ENCODE peak calls at places on chromosomes 12 and 14, in six cellular contexts. L, M, R, V, J and Z are unnamed samples.
A peak's percentile ranks its signal among the peaks of the same experiment; 100 is the strongest.

GRCh38 chr12:29226621-29227020 is 77.5 kb downstream of the FAR2 start:
- DNase-seq in M (no peak), J (peak; percentile 25), V (no peak), R (no peak), L (no peak), Z (no peak)

GRCh38 chr14:58918066-58918465 is 270.4 kb upstream of the DAAM1 start:
- DNase-seq in R (no peak), J (peak; percentile 77), L (no peak), M (no peak), V (no peak), Z (no peak)

GRCh38 chr12:122871851-122872785 is 23.8 kb downstream of the VPS37B start:
- DNase-seq in V (no peak), L (no peak), M (no peak), J (peak; percentile 88), R (peak; percentile 75), Z (peak; percentile 84)

GRCh38 chr12:88643685-88644084 is 63.4 kb upstream of the KITLG start:
- DNase-seq in M (no peak), J (peak; percentile 28), V (no peak), R (peak; percentile 45), L (no peak), Z (no peak)

GRCh38 chr12:124506145-124506831 is 61.1 kb downstream of the NCOR2 start:
- DNase-seq in M (no peak), V (no peak), R (peak; percentile 48), L (no peak), J (no peak), Z (peak; percentile 75)

GRCh38 chr12:63916561-63917476 is 72.3 kb downstream of the SRGAP1 start:
- DNase-seq in L (no peak), J (peak; percentile 64), V (no peak), R (peak; percentile 48), M (no peak), Z (peak; percentile 90)

GRCh38 chr14:104732931-104733681 is 9.1 kb downstream of the ADSS1 start:
- DNase-seq in J (no peak), V (no peak), R (no peak), L (no peak), M (no peak), Z (no peak)

GRCh38 chr14:67514650-67515385 is 18.3 kb upstream of the PLEKHH1 start:
- DNase-seq in R (peak; percentile 40), V (peak; percentile 13), M (peak; percentile 33), L (peak; percentile 25), J (peak; percentile 33), Z (peak; percentile 15)

GRCh38 chr14:89720076-89720687 is 234.3 kb downstream of the EFCAB11 start:
- DNase-seq in J (no peak), L (no peak), M (no peak), R (no peak), V (no peak), Z (no peak)

GRCh38 chr12:106758349-106758951 is 16.0 kb upstream of the RIC8B start:
- DNase-seq in M (no peak), L (no peak), V (no peak), J (no peak), R (no peak), Z (no peak)

GRCh38 chr14:100080206-100080605 is 15.0 kb downstream of the EVL start:
- DNase-seq in V (no peak), L (no peak), R (no peak), J (no peak), M (no peak), Z (no peak)

GRCh38 chr12:84814664-84815245 is 97.8 kb downstream of the SLC6A15 start:
- DNase-seq in J (peak; percentile 21), V (no peak), L (no peak), M (no peak), R (peak; percentile 48), Z (no peak)

GRCh38 chr12:62603061-62603810 is 136.6 kb downstream of the MON2 start:
- DNase-seq in M (peak; percentile 74), R (peak; percentile 81), L (peak; percentile 73), V (peak; percentile 72), J (peak; percentile 89), Z (peak; percentile 90)

GRCh38 chr12:45362291-45362690 is 146.4 kb downstream of the ANO6 start:
- DNase-seq in R (no peak), V (no peak), J (no peak), L (no peak), M (no peak), Z (no peak)

GRCh38 chr14:71856199-71856919 is 75.9 kb upstream of the RGS6 start:
- DNase-seq in V (no peak), L (no peak), J (no peak), R (no peak), M (no peak), Z (no peak)

GRCh38 chr14:93980464-93981201 is 4.3 kb upstream of the ASB2 start:
- DNase-seq in J (peak; percentile 74), M (no peak), V (no peak), L (no peak), R (no peak), Z (no peak)